ENCODE peak calls at places on chromosomes 16 and 17, in eight cellular contexts. One of them, this sample, is unnamed.
A peak's percentile ranks its signal among the peaks of the same experiment; 100 is the strongest.

GRCh38 chr17:1109606-1110523 is 69.9 kb downstream of the ABR start:
- DNase-seq in fibroblast of mammary gland: no peak
- DNase-seq in ascending aorta: no peak
- DNase-seq in esophagus squamous epithelium: no peak
- DNase-seq in stomach: peak; percentile 62
- DNase-seq in GM23338: peak; percentile 71
- DNase-seq in endodermal cell: peak; percentile 92
- DNase-seq in left ventricle myocardium inferior: no peak
- DNase-seq in this sample: peak; percentile 98

GRCh38 chr16:66859397-66860068 is 15.3 kb downstream of the CA7 start:
- DNase-seq in left ventricle myocardium inferior: no peak
- DNase-seq in ascending aorta: no peak
- DNase-seq in esophagus squamous epithelium: no peak
- DNase-seq in GM23338: no peak
- DNase-seq in endodermal cell: peak; percentile 23
- DNase-seq in fibroblast of mammary gland: no peak
- DNase-seq in stomach: no peak
- DNase-seq in this sample: no peak

GRCh38 chr16:4313563-4314531 is 2.0 kb upstream of the GLIS2 start:
- DNase-seq in stomach: peak; percentile 72
- DNase-seq in esophagus squamous epithelium: no peak
- DNase-seq in fibroblast of mammary gland: peak; percentile 35
- DNase-seq in GM23338: peak; percentile 86
- DNase-seq in left ventricle myocardium inferior: no peak
- DNase-seq in endodermal cell: peak; percentile 93
- DNase-seq in ascending aorta: no peak
- DNase-seq in this sample: peak; percentile 31

GRCh38 chr16:31700530-31701388 is 172.8 kb upstream of the ZNF267 start:
- DNase-seq in GM23338: peak; percentile 97
- DNase-seq in stomach: peak; percentile 92
- DNase-seq in ascending aorta: peak; percentile 44
- DNase-seq in fibroblast of mammary gland: peak; percentile 42
- DNase-seq in left ventricle myocardium inferior: peak; percentile 82
- DNase-seq in endodermal cell: peak; percentile 98
- DNase-seq in esophagus squamous epithelium: peak; percentile 40
- DNase-seq in this sample: peak; percentile 92

GRCh38 chr16:69563605-69564580 is 1.9 kb upstream of the NFAT5 start:
- DNase-seq in stomach: no peak
- DNase-seq in endodermal cell: peak; percentile 72
- DNase-seq in ascending aorta: no peak
- DNase-seq in esophagus squamous epithelium: no peak
- DNase-seq in left ventricle myocardium inferior: no peak
- DNase-seq in fibroblast of mammary gland: peak; percentile 38
- DNase-seq in GM23338: peak; percentile 83
- DNase-seq in this sample: peak; percentile 15

GRCh38 chr17:17151055-17151454 is 55.1 kb downstream of the PLD6 start:
- DNase-seq in GM23338: no peak
- DNase-seq in stomach: no peak
- DNase-seq in esophagus squamous epithelium: no peak
- DNase-seq in ascending aorta: no peak
- DNase-seq in fibroblast of mammary gland: peak; percentile 88
- DNase-seq in left ventricle myocardium inferior: no peak
- DNase-seq in endodermal cell: no peak
- DNase-seq in this sample: no peak

GRCh38 chr17:67442787-67443624 is 65.9 kb downstream of the PITPNC1 start:
- DNase-seq in left ventricle myocardium inferior: no peak
- DNase-seq in fibroblast of mammary gland: peak; percentile 37
- DNase-seq in esophagus squamous epithelium: no peak
- DNase-seq in GM23338: peak; percentile 24
- DNase-seq in ascending aorta: no peak
- DNase-seq in endodermal cell: no peak
- DNase-seq in stomach: no peak
- DNase-seq in this sample: no peak

GRCh38 chr16:80803341-80804060 is 897 bp downstream of the CDYL2 start:
- DNase-seq in esophagus squamous epithelium: no peak
- DNase-seq in stomach: peak; percentile 45
- DNase-seq in endodermal cell: peak; percentile 81
- DNase-seq in fibroblast of mammary gland: no peak
- DNase-seq in ascending aorta: no peak
- DNase-seq in GM23338: peak; percentile 58
- DNase-seq in left ventricle myocardium inferior: peak; percentile 29
- DNase-seq in this sample: peak; percentile 52

GRCh38 chr17:77596491-77597420 is 361.7 kb upstream of the TNRC6C start:
- DNase-seq in GM23338: no peak
- DNase-seq in endodermal cell: no peak
- DNase-seq in esophagus squamous epithelium: no peak
- DNase-seq in stomach: no peak
- DNase-seq in left ventricle myocardium inferior: no peak
- DNase-seq in ascending aorta: no peak
- DNase-seq in fibroblast of mammary gland: no peak
- DNase-seq in this sample: no peak

GRCh38 chr16:22291860-22292692 is 5.1 kb upstream of the POLR3E start:
- DNase-seq in GM23338: no peak
- DNase-seq in left ventricle myocardium inferior: no peak
- DNase-seq in ascending aorta: no peak
- DNase-seq in esophagus squamous epithelium: no peak
- DNase-seq in stomach: no peak
- DNase-seq in fibroblast of mammary gland: peak; percentile 14
- DNase-seq in endodermal cell: no peak
- DNase-seq in this sample: no peak

GRCh38 chr16:81657731-81658130 is 121.4 kb upstream of the PLCG2 start:
- DNase-seq in fibroblast of mammary gland: no peak
- DNase-seq in left ventricle myocardium inferior: no peak
- DNase-seq in GM23338: no peak
- DNase-seq in esophagus squamous epithelium: no peak
- DNase-seq in ascending aorta: no peak
- DNase-seq in endodermal cell: no peak
- DNase-seq in stomach: no peak
- DNase-seq in this sample: no peak

GRCh38 chr16:73015612-73016487 is 32.1 kb downstream of the ZFHX3 start:
- DNase-seq in ascending aorta: no peak
- DNase-seq in fibroblast of mammary gland: no peak
- DNase-seq in left ventricle myocardium inferior: no peak
- DNase-seq in endodermal cell: peak; percentile 36
- DNase-seq in stomach: peak; percentile 94
- DNase-seq in esophagus squamous epithelium: no peak
- DNase-seq in GM23338: no peak
- DNase-seq in this sample: peak; percentile 63

GRCh38 chr17:31388770-31389672 is 2.5 kb upstream of the RAB11FIP4 start:
- DNase-seq in endodermal cell: peak; percentile 89
- DNase-seq in esophagus squamous epithelium: no peak
- DNase-seq in fibroblast of mammary gland: no peak
- DNase-seq in stomach: peak; percentile 26
- DNase-seq in ascending aorta: no peak
- DNase-seq in GM23338: peak; percentile 76
- DNase-seq in left ventricle myocardium inferior: no peak
- DNase-seq in this sample: no peak

GRCh38 chr17:50564916-50565315 is 4.4 kb downstream of the CACNA1G start:
- DNase-seq in GM23338: no peak
- DNase-seq in endodermal cell: no peak
- DNase-seq in stomach: no peak
- DNase-seq in esophagus squamous epithelium: no peak
- DNase-seq in fibroblast of mammary gland: peak; percentile 76
- DNase-seq in ascending aorta: peak; percentile 36
- DNase-seq in left ventricle myocardium inferior: peak; percentile 67
- DNase-seq in this sample: no peak

DNA sequence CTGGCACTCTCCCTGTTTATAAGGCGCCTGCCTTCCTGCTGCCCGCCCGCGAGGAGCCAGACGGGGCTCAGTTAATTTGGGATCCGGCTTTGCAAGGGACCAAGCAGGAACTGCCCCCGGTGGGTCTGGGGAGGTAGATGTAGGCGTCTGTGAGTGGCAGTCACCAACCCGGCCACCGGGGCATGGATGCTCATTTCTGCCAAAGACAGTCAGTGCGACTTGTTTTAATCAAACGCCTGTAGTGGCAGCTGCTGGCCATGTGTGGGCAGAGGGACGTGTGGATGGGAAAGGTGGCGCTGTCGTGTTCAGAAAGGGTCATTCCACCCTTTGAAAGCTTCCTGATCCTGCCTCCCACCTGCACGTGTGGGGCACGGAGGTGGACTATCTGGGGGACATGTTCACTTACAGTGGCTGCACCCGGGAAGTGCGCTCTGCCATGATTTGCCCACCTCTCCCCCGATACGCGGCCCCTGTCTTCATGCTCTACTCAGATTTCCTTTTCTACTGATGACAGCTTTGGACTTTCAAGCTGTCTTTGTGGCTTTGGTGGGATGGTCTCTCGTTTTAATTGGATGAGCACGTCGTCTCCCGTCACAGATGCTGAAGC is 60.3 kb upstream of the CIBAR2 start:
- DNase-seq in endodermal cell: peak; percentile 86
- DNase-seq in GM23338: peak; percentile 78
- DNase-seq in fibroblast of mammary gland: peak; percentile 42
- DNase-seq in left ventricle myocardium inferior: no peak
- DNase-seq in esophagus squamous epithelium: no peak
- DNase-seq in ascending aorta: no peak
- DNase-seq in stomach: no peak
- DNase-seq in this sample: peak; percentile 53
- H3K4me3 ChIP-seq in endodermal cell: no peak overlapping the region
- H3K4me3 ChIP-seq in GM23338: peak overlapping the region; percentile 54
- H3K4me3 ChIP-seq in fibroblast of mammary gland: peak overlapping the region; percentile 69
- H3K4me3 ChIP-seq in left ventricle myocardium inferior: peak overlapping the region; percentile 68
- H3K4me3 ChIP-seq in esophagus squamous epithelium: no peak overlapping the region
- H3K4me3 ChIP-seq in ascending aorta: peak overlapping the region; percentile 48
- H3K4me3 ChIP-seq in stomach: peak overlapping the region; percentile 54
- H3K4me3 ChIP-seq in this sample: no peak overlapping the region

GRCh38 chr16:84391151-84391873 is 23.0 kb downstream of the ATP2C2 start:
- DNase-seq in left ventricle myocardium inferior: no peak
- DNase-seq in esophagus squamous epithelium: no peak
- DNase-seq in ascending aorta: no peak
- DNase-seq in GM23338: no peak
- DNase-seq in endodermal cell: no peak
- DNase-seq in stomach: no peak
- DNase-seq in fibroblast of mammary gland: no peak
- DNase-seq in this sample: peak; percentile 9
- H3K4me3 ChIP-seq in left ventricle myocardium inferior: no peak overlapping the region
- H3K4me3 ChIP-seq in esophagus squamous epithelium: no peak overlapping the region
- H3K4me3 ChIP-seq in ascending aorta: no peak overlapping the region
- H3K4me3 ChIP-seq in GM23338: no peak overlapping the region
- H3K4me3 ChIP-seq in endodermal cell: no peak overlapping the region
- H3K4me3 ChIP-seq in stomach: no peak overlapping the region
- H3K4me3 ChIP-seq in fibroblast of mammary gland: no peak overlapping the region
- H3K4me3 ChIP-seq in this sample: no peak overlapping the region

GRCh38 chr16:30030841-30031413 is at the start of gene TLCD3B:
- DNase-seq in fibroblast of mammary gland: no peak
- DNase-seq in left ventricle myocardium inferior: no peak
- DNase-seq in ascending aorta: no peak
- DNase-seq in stomach: no peak
- DNase-seq in endodermal cell: peak; percentile 81
- DNase-seq in esophagus squamous epithelium: no peak
- DNase-seq in GM23338: peak; percentile 88
- DNase-seq in this sample: no peak
- H3K4me3 ChIP-seq in fibroblast of mammary gland: no peak within 1 kb of the TSS
- H3K4me3 ChIP-seq in left ventricle myocardium inferior: peak within 1 kb of the TSS; percentile 17
- H3K4me3 ChIP-seq in ascending aorta: peak within 1 kb of the TSS; percentile 46
- H3K4me3 ChIP-seq in stomach: peak within 1 kb of the TSS; percentile 23
- H3K4me3 ChIP-seq in endodermal cell: peak within 1 kb of the TSS; percentile 45
- H3K4me3 ChIP-seq in esophagus squamous epithelium: no peak within 1 kb of the TSS
- H3K4me3 ChIP-seq in GM23338: peak within 1 kb of the TSS; percentile 83
- H3K4me3 ChIP-seq in this sample: no peak within 1 kb of the TSS

DNA sequence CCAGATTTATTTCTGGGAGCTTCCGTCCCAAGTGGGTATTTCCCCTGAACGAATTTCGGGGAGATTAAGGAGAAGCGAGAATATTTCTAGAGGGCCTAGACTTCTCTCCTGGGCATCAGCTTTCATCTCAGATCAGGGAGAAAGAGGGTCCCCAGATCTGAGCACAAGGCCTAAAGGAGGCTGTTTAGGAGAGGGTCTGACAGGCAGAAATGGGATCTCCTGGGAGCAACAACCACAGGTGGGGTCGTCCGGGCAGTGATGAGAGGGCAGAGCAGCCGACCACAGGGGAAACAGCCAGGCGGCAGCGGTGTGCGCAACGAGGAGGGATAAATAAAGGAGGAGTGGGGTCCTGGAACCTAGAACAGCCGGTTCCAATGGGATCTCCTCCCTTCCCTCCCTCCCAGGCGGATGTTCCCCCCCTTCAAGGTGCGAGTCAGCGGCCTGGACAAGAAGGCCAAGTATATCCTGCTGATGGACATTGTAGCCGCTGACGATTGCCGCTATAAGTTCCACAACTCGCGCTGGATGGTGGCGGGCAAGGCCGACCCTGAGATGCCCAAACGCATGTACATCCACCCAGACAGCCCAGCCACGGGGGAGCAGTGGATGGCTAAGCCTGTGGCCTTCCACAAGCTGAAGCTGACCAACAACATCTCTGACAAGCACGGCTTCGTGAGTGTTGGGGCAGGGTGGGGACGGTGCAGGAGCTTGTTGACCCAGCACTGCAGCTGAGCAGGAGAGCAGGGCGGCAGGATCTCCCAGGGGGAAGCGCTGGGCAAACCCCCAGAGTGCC is 1.8 kb downstream of the TBX2 start:
- DNase-seq in stomach: no peak
- DNase-seq in endodermal cell: peak; percentile 72
- DNase-seq in esophagus squamous epithelium: no peak
- DNase-seq in fibroblast of mammary gland: no peak
- DNase-seq in left ventricle myocardium inferior: no peak
- DNase-seq in GM23338: no peak
- DNase-seq in ascending aorta: no peak
- DNase-seq in this sample: no peak
- H3K4me3 ChIP-seq in stomach: peak overlapping the region; percentile 46
- H3K4me3 ChIP-seq in endodermal cell: no peak overlapping the region
- H3K4me3 ChIP-seq in esophagus squamous epithelium: peak overlapping the region; percentile 38
- H3K4me3 ChIP-seq in fibroblast of mammary gland: peak overlapping the region; percentile 86
- H3K4me3 ChIP-seq in left ventricle myocardium inferior: peak overlapping the region; percentile 77
- H3K4me3 ChIP-seq in GM23338: peak overlapping the region; percentile 23
- H3K4me3 ChIP-seq in ascending aorta: peak overlapping the region; percentile 83
- H3K4me3 ChIP-seq in this sample: peak overlapping the region; percentile 38

GRCh38 chr16:56102159-56102798 is 89.0 kb upstream of the GNAO1 start:
- DNase-seq in left ventricle myocardium inferior: peak; percentile 61
- DNase-seq in stomach: no peak
- DNase-seq in endodermal cell: no peak
- DNase-seq in esophagus squamous epithelium: no peak
- DNase-seq in GM23338: peak; percentile 11
- DNase-seq in fibroblast of mammary gland: no peak
- DNase-seq in ascending aorta: no peak
- DNase-seq in this sample: no peak
- H3K4me3 ChIP-seq in left ventricle myocardium inferior: peak overlapping the region; percentile 59
- H3K4me3 ChIP-seq in stomach: peak overlapping the region; percentile 17
- H3K4me3 ChIP-seq in endodermal cell: no peak overlapping the region
- H3K4me3 ChIP-seq in esophagus squamous epithelium: no peak overlapping the region
- H3K4me3 ChIP-seq in GM23338: no peak overlapping the region
- H3K4me3 ChIP-seq in fibroblast of mammary gland: no peak overlapping the region
- H3K4me3 ChIP-seq in ascending aorta: peak overlapping the region; percentile 53
- H3K4me3 ChIP-seq in this sample: no peak overlapping the region